ENCODE peak calls at places on chromosomes 11 and 22, in five cellular contexts. One of them, this sample, is unnamed.
A peak's percentile ranks its signal among the peaks of the same experiment; 100 is the strongest.

GRCh38 chr11:445765-446588 is 4.1 kb upstream of the PTDSS2 start:
- DNase-seq in left lung: peak; percentile 65
- DNase-seq in IMR-90: no peak
- DNase-seq in ovary: no peak
- DNase-seq in A673: no peak
- DNase-seq in this sample: no peak

GRCh38 chr11:77967753-77968152 is 26.7 kb downstream of the INTS4 start:
- DNase-seq in ovary: no peak
- DNase-seq in A673: no peak
- DNase-seq in IMR-90: no peak
- DNase-seq in left lung: no peak
- DNase-seq in this sample: no peak

GRCh38 chr11:107818491-107818890 is 40.1 kb downstream of the SLC35F2 start:
- DNase-seq in left lung: no peak
- DNase-seq in IMR-90: no peak
- DNase-seq in A673: no peak
- DNase-seq in ovary: no peak
- DNase-seq in this sample: no peak

GRCh38 chr11:114799524-114799923 is 121.2 kb downstream of the NXPE2 start:
- DNase-seq in A673: no peak
- DNase-seq in IMR-90: no peak
- DNase-seq in ovary: no peak
- DNase-seq in left lung: no peak
- DNase-seq in this sample: no peak

GRCh38 chr11:16511807-16512114 is 155.4 kb upstream of the SOX6 start:
- DNase-seq in ovary: no peak
- DNase-seq in A673: no peak
- DNase-seq in left lung: no peak
- DNase-seq in IMR-90: no peak
- DNase-seq in this sample: no peak

GRCh38 chr22:17540481-17540880 is 22.8 kb upstream of the SLC25A18 start:
- DNase-seq in left lung: no peak
- DNase-seq in IMR-90: no peak
- DNase-seq in ovary: no peak
- DNase-seq in A673: no peak
- DNase-seq in this sample: no peak

GRCh38 chr11:113991718-113992458 is 17.0 kb downstream of the HTR3A start:
- DNase-seq in A673: peak; percentile 82
- DNase-seq in left lung: no peak
- DNase-seq in ovary: no peak
- DNase-seq in IMR-90: no peak
- DNase-seq in this sample: no peak

GRCh38 chr11:78525720-78526119 is 48.9 kb downstream of the NARS2 start:
- DNase-seq in A673: no peak
- DNase-seq in IMR-90: no peak
- DNase-seq in ovary: no peak
- DNase-seq in left lung: no peak
- DNase-seq in this sample: no peak

GRCh38 chr11:82631722-82632630 is 101.7 kb downstream of the FAM181B start:
- DNase-seq in IMR-90: peak; percentile 2
- DNase-seq in left lung: no peak
- DNase-seq in A673: peak; percentile 26
- DNase-seq in ovary: no peak
- DNase-seq in this sample: no peak

GRCh38 chr11:115497303-115497702 is 6.9 kb downstream of the CADM1 start:
- DNase-seq in A673: no peak
- DNase-seq in IMR-90: no peak
- DNase-seq in ovary: no peak
- DNase-seq in left lung: no peak
- DNase-seq in this sample: no peak

GRCh38 chr11:116070555-116070954 is 566.3 kb upstream of the CADM1 start:
- DNase-seq in left lung: no peak
- DNase-seq in A673: no peak
- DNase-seq in ovary: no peak
- DNase-seq in IMR-90: no peak
- DNase-seq in this sample: no peak

GRCh38 chr11:66388746-66389386 is 17.3 kb upstream of the SLC29A2 start:
- DNase-seq in left lung: peak; percentile 42
- DNase-seq in IMR-90: peak; percentile 73
- DNase-seq in ovary: no peak
- DNase-seq in A673: peak; percentile 91
- DNase-seq in this sample: peak; percentile 82

GRCh38 chr11:47257178-47257517 is 648 bp upstream of the NR1H3 start:
- DNase-seq in left lung: no peak
- DNase-seq in IMR-90: no peak
- DNase-seq in ovary: no peak
- DNase-seq in A673: no peak
- DNase-seq in this sample: no peak

GRCh38 chr22:49008682-49009235 is 818.9 kb downstream of the BRD1 start:
- DNase-seq in left lung: no peak
- DNase-seq in A673: no peak
- DNase-seq in ovary: no peak
- DNase-seq in IMR-90: no peak
- DNase-seq in this sample: peak; percentile 4

GRCh38 chr11:129996113-129996870 is 6.3 kb downstream of the PRDM10 start:
- DNase-seq in ovary: no peak
- DNase-seq in A673: peak; percentile 22
- DNase-seq in IMR-90: no peak
- DNase-seq in left lung: no peak
- DNase-seq in this sample: no peak

GRCh38 chr11:11931461-11932055 is 76.9 kb downstream of the DKK3 start:
- DNase-seq in A673: peak; percentile 68
- DNase-seq in IMR-90: peak; percentile 74
- DNase-seq in ovary: no peak
- DNase-seq in left lung: no peak
- DNase-seq in this sample: peak; percentile 8

GRCh38 chr22:33923033-33923432 is 2.8 kb upstream of the LARGE1 start:
- DNase-seq in A673: no peak
- DNase-seq in IMR-90: peak; percentile 28
- DNase-seq in left lung: no peak
- DNase-seq in ovary: no peak
- DNase-seq in this sample: no peak

GRCh38 chr11:11577932-11578331 is 43.9 kb downstream of the GALNT18 start:
- DNase-seq in IMR-90: no peak
- DNase-seq in left lung: no peak
- DNase-seq in A673: no peak
- DNase-seq in ovary: no peak
- DNase-seq in this sample: no peak

GRCh38 chr22:32040324-32040904 is 2.6 kb upstream of the SLC5A1 start:
- DNase-seq in A673: no peak
- DNase-seq in ovary: no peak
- DNase-seq in IMR-90: no peak
- DNase-seq in left lung: no peak
- DNase-seq in this sample: no peak

GRCh38 chr11:74055938-74056337 is 47.1 kb upstream of the UCP3 start:
- DNase-seq in IMR-90: peak; percentile 88
- DNase-seq in ovary: no peak
- DNase-seq in A673: no peak
- DNase-seq in left lung: no peak
- DNase-seq in this sample: no peak

GRCh38 chr22:43434601-43435311 is 22.9 kb downstream of the MPPED1 start:
- DNase-seq in A673: no peak
- DNase-seq in IMR-90: no peak
- DNase-seq in left lung: no peak
- DNase-seq in ovary: peak; percentile 29
- DNase-seq in this sample: no peak

GRCh38 chr22:32204856-32205722 is at the start of gene RFPL2:
- DNase-seq in IMR-90: peak; percentile 1
- DNase-seq in A673: peak; percentile 88
- DNase-seq in ovary: no peak
- DNase-seq in left lung: peak; percentile 89
- DNase-seq in this sample: peak; percentile 71

GRCh38 chr22:19825904-19826618 is 28.6 kb downstream of the GNB1L start:
- DNase-seq in ovary: no peak
- DNase-seq in left lung: no peak
- DNase-seq in IMR-90: no peak
- DNase-seq in A673: no peak
- DNase-seq in this sample: no peak

GRCh38 chr11:69295079-69295994 is 1.4 kb downstream of the MYEOV start:
- DNase-seq in IMR-90: no peak
- DNase-seq in A673: no peak
- DNase-seq in ovary: no peak
- DNase-seq in left lung: peak; percentile 64
- DNase-seq in this sample: no peak
- H3K27ac ChIP-seq in IMR-90: no peak overlapping the region
- H3K27ac ChIP-seq in A673: peak overlapping the region; percentile 92
- H3K27ac ChIP-seq in ovary: no peak overlapping the region
- H3K27ac ChIP-seq in left lung: no peak overlapping the region
- H3K27ac ChIP-seq in this sample: no peak overlapping the region

DNA sequence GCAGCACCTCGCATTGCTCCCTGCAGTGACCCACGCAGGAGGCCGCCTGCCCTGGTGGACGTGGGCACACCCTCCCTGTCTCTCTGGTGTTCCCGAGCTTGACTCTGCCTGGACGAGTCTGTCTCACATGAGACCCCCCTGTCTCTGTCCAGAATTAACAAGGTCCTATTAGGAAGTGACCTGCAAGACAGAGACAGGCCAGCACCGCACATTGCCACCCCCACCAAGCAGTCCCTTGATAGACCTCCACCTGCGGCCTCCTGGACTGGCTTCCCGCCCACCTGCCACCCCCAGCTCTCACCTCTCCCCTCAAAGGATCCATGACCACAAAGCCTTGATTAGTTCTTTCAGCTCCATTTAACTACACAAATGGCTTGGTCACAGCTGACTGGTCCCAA is 11.4 kb downstream of the SPATA19 start:
- DNase-seq in A673: no peak
- DNase-seq in left lung: no peak
- DNase-seq in IMR-90: no peak
- DNase-seq in ovary: no peak
- DNase-seq in this sample: no peak
- H3K9me3 ChIP-seq in A673: no peaks in the 10 kb centered on the region
- H3K9me3 ChIP-seq in left lung: no peaks in the 10 kb centered on the region
- H3K9me3 ChIP-seq in IMR-90: peaks cover 46% of the 10 kb centered on the region
- H3K9me3 ChIP-seq in ovary: no peaks in the 10 kb centered on the region
- H3K9me3 ChIP-seq in this sample: no peaks in the 10 kb centered on the region

GRCh38 chr11:27698872-27699241 is 1.4 kb downstream of the BDNF start:
- DNase-seq in left lung: peak; percentile 83
- DNase-seq in IMR-90: peak; percentile 92
- DNase-seq in A673: peak; percentile 97
- DNase-seq in ovary: peak; percentile 76
- DNase-seq in this sample: peak; percentile 85
- H3K27ac ChIP-seq in left lung: no peak overlapping the region
- H3K27ac ChIP-seq in IMR-90: peak overlapping the region; percentile 92
- H3K27ac ChIP-seq in A673: no peak overlapping the region
- H3K27ac ChIP-seq in ovary: no peak overlapping the region
- H3K27ac ChIP-seq in this sample: no peak overlapping the region

DNA sequence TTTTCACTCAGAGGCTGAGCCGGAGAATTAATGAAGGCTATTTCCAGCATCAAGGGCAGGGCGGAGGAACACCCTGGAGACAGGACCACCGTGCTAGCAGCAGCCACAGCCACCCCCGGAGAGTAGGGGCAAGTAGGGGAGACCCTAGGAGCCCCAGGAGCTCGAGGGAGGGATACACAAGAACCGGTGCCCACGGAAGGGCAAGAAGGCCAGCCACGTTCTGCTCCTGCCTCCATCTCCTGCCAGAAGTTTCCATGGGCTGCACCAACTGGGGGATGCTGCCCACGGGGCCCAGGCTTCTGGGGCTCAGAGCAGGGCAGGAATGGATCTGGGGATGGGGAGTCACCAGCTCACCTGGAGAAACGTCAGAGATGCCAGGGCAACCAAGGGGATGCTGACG is 626.8 kb downstream of the TBC1D22A start:
- DNase-seq in ovary: peak; percentile 17
- DNase-seq in A673: no peak
- DNase-seq in left lung: no peak
- DNase-seq in IMR-90: no peak
- DNase-seq in this sample: no peak
- H3K9me3 ChIP-seq in ovary: no peaks in the 10 kb centered on the region
- H3K9me3 ChIP-seq in A673: no peaks in the 10 kb centered on the region
- H3K9me3 ChIP-seq in left lung: no peaks in the 10 kb centered on the region
- H3K9me3 ChIP-seq in IMR-90: peaks cover 22% of the 10 kb centered on the region
- H3K9me3 ChIP-seq in this sample: no peaks in the 10 kb centered on the region

DNA sequence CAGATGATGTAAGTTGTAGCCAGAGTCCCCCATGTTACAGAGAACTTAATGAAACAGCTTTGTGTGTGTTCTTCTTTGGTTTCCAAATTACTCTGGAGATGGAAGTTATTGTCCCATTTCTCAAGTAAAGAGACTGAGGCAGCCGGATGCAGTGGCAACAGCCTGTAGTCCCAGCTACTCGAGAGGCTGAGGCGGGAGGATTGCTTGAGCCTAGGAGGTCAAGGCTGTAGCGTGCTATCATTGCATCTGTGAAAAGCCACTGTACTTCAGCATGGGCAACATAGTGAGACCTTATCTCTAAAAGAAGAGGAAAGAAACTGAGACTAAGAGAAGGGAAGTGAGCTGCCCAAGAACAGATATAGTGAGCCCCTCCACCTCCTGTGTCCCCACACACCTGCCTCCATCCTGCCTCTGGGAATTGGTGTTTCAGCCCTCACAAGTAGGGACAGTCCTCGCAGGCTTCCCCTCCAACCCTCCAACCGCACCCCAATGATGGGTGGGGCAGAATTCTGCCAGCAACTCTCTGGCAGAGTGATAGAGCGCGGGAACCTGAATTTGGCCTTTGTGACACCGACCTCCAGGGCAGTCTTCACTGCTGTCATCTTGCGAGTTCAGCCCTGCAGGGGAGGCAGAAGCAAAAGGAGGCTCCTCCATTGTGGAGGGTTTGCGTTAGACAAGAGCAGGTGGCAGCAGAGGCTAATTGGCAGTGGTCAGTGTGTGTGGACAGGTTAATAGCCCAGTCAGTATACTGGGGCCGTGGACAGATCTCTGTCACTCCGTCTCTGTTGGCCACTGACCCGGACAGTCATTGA is 1.6 kb downstream of the PDXP start:
- DNase-seq in A673: no peak
- DNase-seq in IMR-90: no peak
- DNase-seq in left lung: no peak
- DNase-seq in ovary: no peak
- DNase-seq in this sample: no peak
- H3K27ac ChIP-seq in A673: peak overlapping the region; percentile 51
- H3K27ac ChIP-seq in IMR-90: no peak overlapping the region
- H3K27ac ChIP-seq in left lung: no peak overlapping the region
- H3K27ac ChIP-seq in ovary: no peak overlapping the region
- H3K27ac ChIP-seq in this sample: peak overlapping the region; percentile 66

GRCh38 chr11:132396318-132396717 is 1025.9 kb downstream of the NTM start:
- DNase-seq in left lung: no peak
- DNase-seq in IMR-90: no peak
- DNase-seq in ovary: no peak
- DNase-seq in A673: no peak
- DNase-seq in this sample: no peak
- H3K9me3 ChIP-seq in left lung: no peaks in the 10 kb centered on the region
- H3K9me3 ChIP-seq in IMR-90: no peaks in the 10 kb centered on the region
- H3K9me3 ChIP-seq in ovary: no peaks in the 10 kb centered on the region
- H3K9me3 ChIP-seq in A673: peaks cover 14% of the 10 kb centered on the region
- H3K9me3 ChIP-seq in this sample: peaks cover 3% of the 10 kb centered on the region

GRCh38 chr22:27795053-27795452 is 6.5 kb downstream of the MN1 start:
- DNase-seq in IMR-90: no peak
- DNase-seq in A673: no peak
- DNase-seq in ovary: no peak
- DNase-seq in left lung: no peak
- DNase-seq in this sample: no peak
- H3K27ac ChIP-seq in IMR-90: no peak overlapping the region
- H3K27ac ChIP-seq in A673: no peak overlapping the region
- H3K27ac ChIP-seq in ovary: no peak overlapping the region
- H3K27ac ChIP-seq in left lung: no peak overlapping the region
- H3K27ac ChIP-seq in this sample: no peak overlapping the region

This sample was measured in WERI-Rb-1.